ENCODE peak calls at places on chromosomes 4 and X, in five cellular contexts. P is activated CD4-positive, alpha-beta T cell treated with anti-CD3 and anti-CD28 coated beads, Interleukin-2, amount 50 U/mL, for 1 hour; D is activated T-cell treated with anti-CD3 and anti-CD28 coated beads for 48 hours; I is caudate nucleus; V is HTR-8/SVneo. B is an unnamed sample.

GRCh38 chr4:128715616-128716015 is 93.9 kb upstream of the JADE1 start:
- DNase-seq in P (no peak), D (no peak), V (no peak), I (no peak), B (no peak)

GRCh38 chr4:131644619-131645018 is 1504.5 kb upstream of the PCDH10 start:
- DNase-seq in P (no peak), D (no peak), I (no peak), V (peak; percentile 1), B (no peak)

GRCh38 chr4:62457356-62457755 is 1257.2 kb downstream of the ADGRL3 start:
- DNase-seq in I (no peak), V (no peak), P (no peak), D (no peak), B (no peak)

GRCh38 chrX:118418811-118419251 is 72.9 kb downstream of the WDR44 start:
- DNase-seq in I (no peak), P (no peak), V (no peak), D (no peak), B (no peak)

GRCh38 chr4:153541426-153542096 is 75.4 kb downstream of the TMEM131L start:
- DNase-seq in V (peak; percentile 37), I (no peak), P (no peak), D (no peak), B (no peak)

GRCh38 chr4:8756816-8757215 is 114.8 kb downstream of the HMX1 start:
- DNase-seq in I (no peak), V (no peak), D (no peak), P (no peak), B (no peak)

GRCh38 chr4:111066001-111066400 is 443.1 kb upstream of the PITX2 start:
- DNase-seq in V (no peak), P (no peak), I (no peak), D (no peak), B (no peak)

GRCh38 chrX:16469870-16470269 is 180.1 kb upstream of the S100G start:
- DNase-seq in V (no peak), I (no peak), D (no peak), P (no peak), B (no peak)

GRCh38 chr4:72031868-72032619 is at the start of gene NPFFR2:
- DNase-seq in V (peak; percentile 4), I (no peak), P (no peak), D (no peak), B (no peak)

GRCh38 chr4:45944000-45944399 is 179.9 kb downstream of the GABRG1 start:
- DNase-seq in P (no peak), D (no peak), I (no peak), V (no peak), B (no peak)

GRCh38 chr4:182062458-182062857 is 180.7 kb upstream of the TENM3 start:
- DNase-seq in P (no peak), D (no peak), V (no peak), I (no peak), B (no peak)

GRCh38 chr4:121692261-121692660 is 4.5 kb downstream of the ANXA5 start:
- DNase-seq in V (no peak), D (no peak), I (no peak), P (no peak), B (no peak)

GRCh38 chrX:150730719-150731118 is 37.5 kb downstream of the MTMR1 start:
- DNase-seq in I (no peak), D (no peak), V (no peak), P (no peak), B (no peak)

GRCh38 chr4:51840791-51841190 is 2.2 kb upstream of the DCUN1D4 start:
- DNase-seq in D (no peak), I (no peak), P (no peak), V (no peak), B (no peak)

GRCh38 chrX:4978613-4979012 is 1250.1 kb downstream of the NLGN4X start:
- DNase-seq in V (no peak), I (no peak), P (no peak), D (no peak), B (no peak)

GRCh38 chr4:90753068-90753467 is 625.9 kb downstream of the CCSER1 start:
- DNase-seq in D (no peak), I (no peak), V (no peak), P (no peak), B (no peak)

GRCh38 chr4:89800012-89800516 is 36.9 kb downstream of the SNCA start:
- DNase-seq in P (no peak), D (no peak), I (no peak), V (peak; percentile 18), B (peak; percentile 85)

GRCh38 chr4:128394778-128395177 is 107.2 kb upstream of the PGRMC2 start:
- DNase-seq in V (no peak), I (no peak), P (no peak), D (no peak), B (no peak)

GRCh38 chr4:176223561-176223960 is 28.2 kb upstream of the SPATA4 start:
- DNase-seq in V (no peak), D (no peak), P (no peak), I (no peak), B (no peak)

GRCh38 chr4:31461425-31461824 is 741.3 kb downstream of the PCDH7 start:
- DNase-seq in P (no peak), V (no peak), D (no peak), I (no peak), B (no peak)

GRCh38 chrX:74383611-74384010 is 37.7 kb upstream of the SLC16A2 start:
- DNase-seq in I (peak; percentile 0), V (peak; percentile 45), D (peak; percentile 6), P (no peak), B (peak; percentile 4)

GRCh38 chr4:88758264-88758663 is 60.6 kb upstream of the NAP1L5 start:
- DNase-seq in P (no peak), I (no peak), V (no peak), D (no peak), B (no peak)

GRCh38 chrX:368811-369562 is 17.7 kb downstream of the PPP2R3B start:
- DNase-seq in I (no peak), P (no peak), V (no peak), D (no peak), B (no peak)

GRCh38 chr4:54742636-54743399 is 85.1 kb downstream of the KIT start:
- DNase-seq in P (no peak), V (no peak), D (no peak), I (no peak), B (no peak)

GRCh38 chrX:30570505-30570904 is 7.1 kb downstream of the TASL start:
- DNase-seq in V (peak; percentile 32), I (no peak), P (no peak), D (no peak), B (peak; percentile 4)

GRCh38 chr4:24212642-24213041 is 322.8 kb upstream of the PPARGC1A start:
- DNase-seq in V (no peak), D (no peak), I (no peak), P (no peak), B (no peak)

GRCh38 chr4:110904435-110905050 is 281.7 kb upstream of the PITX2 start:
- DNase-seq in P (no peak), I (no peak), D (no peak), V (no peak), B (no peak)

GRCh38 chrX:55007633-55008032 is 7.5 kb downstream of the APEX2 start:
- DNase-seq in I (no peak), P (no peak), D (no peak), V (no peak), B (no peak)

GRCh38 chr4:13659341-13660070 is 32.0 kb upstream of the BOD1L1 start:
- DNase-seq in V (no peak), P (no peak), I (no peak), D (no peak), B (no peak)

GRCh38 chrX:103889216-103889615 is 57.2 kb upstream of the RAB9B start:
- DNase-seq in P (no peak), D (no peak), V (no peak), I (no peak), B (no peak)

GRCh38 chrX:49053223-49054072 is 5.4 kb upstream of the CCDC120 start:
- DNase-seq in D (peak; percentile 56), I (no peak), P (peak; percentile 54), V (peak; percentile 71), B (no peak)

GRCh38 chr4:17785858-17786257 is 4.4 kb upstream of the FAM184B start:
- DNase-seq in V (no peak), D (no peak), I (no peak), P (no peak), B (no peak)

GRCh38 chrX:2351321-2351720 is 149.5 kb downstream of the DHRSX start:
- DNase-seq in I (no peak), P (no peak), V (peak; percentile 52), D (no peak), B (no peak)

GRCh38 chr4:69888336-69888735 is 28.4 kb upstream of the SULT1E1 start:
- DNase-seq in I (no peak), V (no peak), P (no peak), D (no peak), B (no peak)

GRCh38 chr4:152684587-152684986 is 4.8 kb upstream of the TMEM154 start:
- DNase-seq in D (no peak), I (no peak), V (no peak), P (no peak), B (no peak)